ENCODE peak calls at places on chromosome X, in eight cellular contexts. C, J, G, Q, R, U, V and Y are unnamed samples.

GRCh38 chrX:35562395-35562794 is 235.7 kb upstream of the MAGEB16 start:
- DNase-seq in V (peak; percentile 9), U (no peak), J (no peak), G (no peak), C (no peak), R (no peak), Q (no peak), Y (no peak)

GRCh38 chrX:119045884-119046283 is 26.9 kb upstream of the CT47C1 start:
- DNase-seq in U (no peak), G (no peak), R (peak; percentile 12), Q (no peak), V (no peak), J (no peak), C (no peak), Y (no peak)

GRCh38 chrX:29952016-29952415 is 263.3 kb upstream of the MAGEB2 start:
- DNase-seq in J (no peak), V (no peak), C (no peak), R (no peak), G (no peak), Q (no peak), U (no peak), Y (no peak)

GRCh38 chrX:20567108-20567507 is 300.4 kb upstream of the RPS6KA3 start:
- DNase-seq in R (no peak), J (no peak), G (no peak), V (no peak), U (no peak), Q (no peak), C (no peak), Y (no peak)

GRCh38 chrX:47146121-47146935 is 1.3 kb downstream of the RBM10 start:
- DNase-seq in J (no peak), U (no peak), Q (no peak), V (no peak), C (no peak), G (no peak), R (no peak), Y (no peak)

GRCh38 chrX:45743081-45743533 is 542.4 kb upstream of the DIPK2B start:
- DNase-seq in Q (peak; percentile 85), U (no peak), G (no peak), V (peak; percentile 14), R (peak; percentile 90), C (no peak), J (no peak), Y (no peak)

GRCh38 chrX:119655125-119655524 is 37.8 kb downstream of the SEPTIN6 start:
- DNase-seq in U (peak; percentile 73), Q (peak; percentile 73), J (no peak), V (no peak), C (no peak), R (peak; percentile 77), G (no peak), Y (no peak)

GRCh38 chrX:154412468-154412867 is 1.1 kb downstream of the TAFAZZIN start:
- DNase-seq in J (no peak), V (no peak), U (peak; percentile 25), R (peak; percentile 22), Q (peak; percentile 39), C (peak; percentile 23), G (peak; percentile 46), Y (no peak)

GRCh38 chrX:9379697-9380551 is 84.9 kb upstream of the TBL1X start:
- DNase-seq in V (no peak), Q (peak; percentile 55), G (no peak), C (no peak), J (no peak), R (peak; percentile 82), U (no peak), Y (no peak)

GRCh38 chrX:10108288-10108687 is 48.5 kb upstream of the CLCN4 start:
- DNase-seq in R (no peak), J (no peak), Q (no peak), U (no peak), V (no peak), G (no peak), C (no peak), Y (no peak)

GRCh38 chrX:39903343-39903742 is 194.4 kb downstream of the BCOR start:
- DNase-seq in R (peak; percentile 46), J (no peak), U (no peak), Q (peak; percentile 55), C (no peak), G (no peak), V (no peak), Y (no peak)

GRCh38 chrX:100635989-100636320 is 651 bp downstream of the TSPAN6 start:
- DNase-seq in C (no peak), V (no peak), Q (no peak), R (peak; percentile 14), U (no peak), G (no peak), J (no peak), Y (no peak)

GRCh38 chrX:135434258-135435138 is 12.8 kb downstream of the SMIM10L2A start:
- DNase-seq in C (no peak), Q (no peak), V (no peak), G (no peak), R (no peak), U (no peak), J (no peak), Y (no peak)

GRCh38 chrX:39969099-39969825 is 128.5 kb downstream of the BCOR start:
- DNase-seq in R (no peak), U (peak; percentile 22), G (no peak), J (no peak), Q (no peak), V (peak; percentile 53), C (no peak), Y (no peak)

GRCh38 chrX:18973527-18974192 is 10.3 kb downstream of the PHKA2 start:
- DNase-seq in C (no peak), V (no peak), R (no peak), J (peak; percentile 25), U (no peak), Q (peak; percentile 10), G (no peak), Y (no peak)

GRCh38 chrX:122703762-122704161 is 480.3 kb upstream of the GRIA3 start:
- DNase-seq in R (no peak), U (no peak), Q (peak; percentile 37), G (no peak), C (no peak), V (no peak), J (no peak), Y (no peak)

GRCh38 chrX:12843668-12844279 is 23.1 kb upstream of the TLR7 start:
- DNase-seq in V (no peak), R (no peak), Q (no peak), U (no peak), G (peak; percentile 21), C (no peak), J (no peak), Y (no peak)

GRCh38 chrX:139936259-139936658 is 3.4 kb upstream of the ATP11C start:
- DNase-seq in G (peak; percentile 42), Q (no peak), U (no peak), C (no peak), V (peak; percentile 14), J (no peak), R (no peak), Y (no peak)

GRCh38 chrX:101287402-101287801 is 3.7 kb downstream of the TAF7L start:
- DNase-seq in G (peak; percentile 68), R (peak; percentile 56), V (peak; percentile 11), J (no peak), U (peak; percentile 3), C (peak; percentile 35), Q (peak; percentile 62), Y (no peak)

GRCh38 chrX:100948557-100948956 is 19.8 kb upstream of the XKRX start:
- DNase-seq in G (no peak), J (no peak), U (no peak), R (no peak), Q (no peak), C (no peak), V (no peak), Y (no peak)

GRCh38 chrX:46477435-46477834 is 67.8 kb downstream of the ZNF674 start:
- DNase-seq in V (no peak), C (no peak), R (no peak), G (no peak), U (no peak), J (no peak), Q (peak; percentile 2), Y (no peak)

GRCh38 chrX:56268888-56269287 is 36.7 kb downstream of the KLF8 start:
- DNase-seq in J (no peak), Q (peak; percentile 2), C (no peak), V (no peak), G (no peak), U (no peak), R (no peak), Y (no peak)

GRCh38 chrX:70979136-70979762 is 48.4 kb upstream of the SLC7A3 start:
- DNase-seq in R (peak; percentile 51), J (no peak), C (peak; percentile 4), U (peak; percentile 2), Q (peak; percentile 63), G (no peak), V (peak; percentile 33), Y (no peak)

GRCh38 chrX:2715066-2715600 is 24.0 kb downstream of the CD99 start:
- DNase-seq in R (no peak), J (no peak), Q (no peak), G (no peak), U (no peak), C (no peak), V (no peak), Y (no peak)

GRCh38 chrX:17535229-17535628 is 160.2 kb downstream of the NHS start:
- DNase-seq in V (peak; percentile 45), U (peak; percentile 52), R (peak; percentile 40), C (peak; percentile 25), G (peak; percentile 24), J (peak; percentile 49), Q (peak; percentile 45), Y (no peak)

GRCh38 chrX:40152173-40152705 is 54.5 kb upstream of the BCOR start:
- DNase-seq in Q (peak; percentile 57), V (no peak), C (peak; percentile 21), J (no peak), R (peak; percentile 23), G (no peak), U (peak; percentile 45), Y (no peak)

GRCh38 chrX:99901091-99901490 is 509.0 kb downstream of the PCDH19 start:
- DNase-seq in V (no peak), R (no peak), C (no peak), J (no peak), Q (no peak), U (no peak), G (no peak), Y (no peak)

GRCh38 chrX:15073313-15073712 is 196.6 kb downstream of the ASB9 start:
- DNase-seq in Q (no peak), C (no peak), V (no peak), R (no peak), G (no peak), U (no peak), J (no peak), Y (no peak)

GRCh38 chrX:13473666-13474516 is 95.5 kb upstream of the EGFL6 start:
- DNase-seq in Q (peak; percentile 56), U (no peak), G (peak; percentile 28), R (no peak), V (no peak), J (no peak), C (no peak), Y (no peak)

GRCh38 chrX:41108007-41108683 is 22.9 kb downstream of the USP9X start:
- DNase-seq in Q (peak; percentile 43), U (no peak), G (no peak), C (no peak), R (peak; percentile 26), V (no peak), J (no peak), Y (no peak)

GRCh38 chrX:49039598-49040375 is 3.4 kb downstream of the TFE3 start:
- DNase-seq in Q (peak; percentile 95), U (peak; percentile 55), V (peak; percentile 70), C (peak; percentile 69), R (peak; percentile 95), J (peak; percentile 73), G (peak; percentile 40), Y (no peak)

GRCh38 chrX:989959-990510 is 222.4 kb downstream of the CRLF2 start:
- DNase-seq in J (peak; percentile 84), Q (peak; percentile 97), U (no peak), R (peak; percentile 80), G (no peak), V (no peak), C (no peak), Y (no peak)

GRCh38 chrX:37993857-37994619 is 12.3 kb upstream of the SYTL5 start:
- DNase-seq in U (no peak), R (peak; percentile 11), C (no peak), G (peak; percentile 35), J (peak; percentile 86), V (peak; percentile 77), Q (no peak), Y (no peak)

GRCh38 chrX:19953145-19953544 is 37.7 kb downstream of the BCLAF3 start:
- DNase-seq in G (peak; percentile 1), V (no peak), Q (no peak), J (no peak), C (no peak), R (no peak), U (no peak), Y (no peak)